ENCODE peak calls at places on chromosomes 1 and 21, in four cellular contexts. H, M, A and L are unnamed samples.

GRCh38 chr1:25890249-25891034 is 14.9 kb upstream of the PAQR7 start:
- DNase-seq in M (no peak), A (no peak), H (peak; percentile 80), L (peak; percentile 82)

GRCh38 chr1:56644064-56644940 is 812 bp upstream of the PRKAA2 start:
- DNase-seq in M (no peak), H (peak; percentile 31), A (no peak), L (no peak)

GRCh38 chr21:45448810-45449657 is 44.1 kb downstream of the COL18A1 start:
- DNase-seq in A (no peak), H (no peak), M (no peak), L (no peak)

GRCh38 chr21:33109574-33110339 is 39.8 kb downstream of the OLIG1 start:
- DNase-seq in H (no peak), M (no peak), A (no peak), L (no peak)

GRCh38 chr1:197178998-197179397 is 32.5 kb upstream of the ASPM start:
- DNase-seq in A (no peak), H (peak; percentile 74), M (no peak), L (no peak)

GRCh38 chr1:231776006-231776707 is 149.6 kb downstream of the DISC1 start:
- DNase-seq in H (no peak), A (no peak), M (no peak), L (no peak)

GRCh38 chr1:226706664-226707063 is 32.4 kb downstream of the ITPKB start:
- DNase-seq in M (peak; percentile 57), H (no peak), A (no peak), L (no peak)

GRCh38 chr1:209875510-209875909 is 47.7 kb downstream of the UTP25 start:
- DNase-seq in H (peak; percentile 52), A (no peak), M (no peak), L (no peak)

GRCh38 chr1:91754348-91754747 is 131.6 kb downstream of the TGFBR3 start:
- DNase-seq in H (no peak), A (no peak), M (no peak), L (no peak)

GRCh38 chr1:160007577-160008200 is 24.1 kb downstream of the PIGM start:
- DNase-seq in A (no peak), M (peak; percentile 33), H (peak; percentile 26), L (no peak)

GRCh38 chr1:243179714-243180113 is 75.4 kb downstream of the CEP170 start:
- DNase-seq in A (no peak), H (no peak), M (no peak), L (no peak)

GRCh38 chr1:3030663-3031381 is 9.6 kb downstream of the ACTRT2 start:
- DNase-seq in H (no peak), M (no peak), A (no peak), L (no peak)

GRCh38 chr1:75908717-75909152 is 23.5 kb downstream of the ASB17 start:
- DNase-seq in M (peak; percentile 29), A (no peak), H (peak; percentile 53), L (no peak)

GRCh38 chr1:61266738-61267137 is 184.4 kb downstream of the NFIA start:
- DNase-seq in A (no peak), M (no peak), H (no peak), L (no peak)

GRCh38 chr21:26686278-26686677 is 113.2 kb upstream of the CYYR1 start:
- DNase-seq in A (no peak), H (peak; percentile 41), M (peak; percentile 17), L (no peak)

GRCh38 chr1:72003092-72003491 is 279.2 kb downstream of the NEGR1 start:
- DNase-seq in M (no peak), A (no peak), H (no peak), L (no peak)

GRCh38 chr21:35924714-35925301 is 135.5 kb downstream of the SETD4 start:
- DNase-seq in A (peak; percentile 89), M (no peak), H (peak; percentile 21), L (no peak)

GRCh38 chr1:183323849-183324683 is 94.1 kb downstream of the NMNAT2 start:
- DNase-seq in H (no peak), M (no peak), A (no peak), L (no peak)

GRCh38 chr1:20164694-20165202 is 21.1 kb upstream of the UBXN10 start:
- DNase-seq in H (no peak), A (no peak), M (no peak), L (no peak)

GRCh38 chr1:237901284-237901870 is 10.7 kb upstream of the ZP4 start:
- DNase-seq in H (peak; percentile 44), A (peak; percentile 39), M (peak; percentile 44), L (no peak)

GRCh38 chr1:203197625-203198024 is 11.1 kb upstream of the CHI3L1 start:
- DNase-seq in H (no peak), A (no peak), M (no peak), L (no peak)

DNA sequence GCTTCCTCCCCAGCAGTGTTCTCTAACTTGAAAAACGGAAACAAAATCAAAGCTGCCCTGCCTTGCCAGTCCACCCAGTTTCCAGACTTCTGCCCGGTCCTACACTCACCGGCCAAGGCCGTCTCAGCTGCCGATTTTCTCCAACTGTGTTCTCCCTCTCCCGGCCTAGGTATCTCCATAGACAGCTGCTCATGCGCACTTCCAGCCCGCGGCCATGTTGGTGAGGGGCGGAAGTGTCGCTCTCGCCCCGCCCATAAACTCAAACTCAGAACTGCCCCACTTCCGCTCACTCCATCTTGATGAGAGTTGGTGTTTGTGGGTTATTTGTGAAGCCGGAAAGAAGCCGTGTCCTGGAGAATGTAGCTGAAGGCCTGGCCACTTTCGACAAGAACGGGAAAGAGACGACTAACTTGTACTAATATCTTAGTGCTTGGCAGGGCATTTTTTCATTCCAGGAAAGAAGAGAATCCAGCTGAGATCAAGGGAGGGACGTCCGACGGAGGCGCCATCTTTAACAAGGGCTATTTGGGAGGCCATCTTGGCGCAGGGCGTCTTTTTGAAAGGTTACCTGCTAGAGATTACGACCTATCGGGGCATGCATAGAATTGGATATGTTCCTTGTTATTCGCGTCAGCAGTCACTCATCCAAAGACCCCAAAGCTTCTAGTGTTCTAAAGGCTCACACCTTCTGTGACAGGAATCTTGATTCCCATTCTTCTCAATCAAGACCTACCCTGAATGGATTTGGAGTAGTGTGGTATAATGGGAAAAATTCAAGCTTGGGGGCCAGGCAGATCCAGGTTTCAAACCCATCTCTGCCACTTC is at the start of gene USF1:
- DNase-seq in A (peak; percentile 99), M (peak; percentile 93), H (peak; percentile 96), L (peak; percentile 96)
- TF ChIP-seq EP300 in A (no peak), M (no peak), H (no peak), L (no peak)

GRCh38 chr1:111513410-111514020 is 10.1 kb upstream of the ADORA3 start:
- DNase-seq in A (no peak), H (no peak), M (peak; percentile 52), L (no peak)
- TF ChIP-seq EP300 in A (no peak), H (no peak), M (no peak), L (no peak)

DNA sequence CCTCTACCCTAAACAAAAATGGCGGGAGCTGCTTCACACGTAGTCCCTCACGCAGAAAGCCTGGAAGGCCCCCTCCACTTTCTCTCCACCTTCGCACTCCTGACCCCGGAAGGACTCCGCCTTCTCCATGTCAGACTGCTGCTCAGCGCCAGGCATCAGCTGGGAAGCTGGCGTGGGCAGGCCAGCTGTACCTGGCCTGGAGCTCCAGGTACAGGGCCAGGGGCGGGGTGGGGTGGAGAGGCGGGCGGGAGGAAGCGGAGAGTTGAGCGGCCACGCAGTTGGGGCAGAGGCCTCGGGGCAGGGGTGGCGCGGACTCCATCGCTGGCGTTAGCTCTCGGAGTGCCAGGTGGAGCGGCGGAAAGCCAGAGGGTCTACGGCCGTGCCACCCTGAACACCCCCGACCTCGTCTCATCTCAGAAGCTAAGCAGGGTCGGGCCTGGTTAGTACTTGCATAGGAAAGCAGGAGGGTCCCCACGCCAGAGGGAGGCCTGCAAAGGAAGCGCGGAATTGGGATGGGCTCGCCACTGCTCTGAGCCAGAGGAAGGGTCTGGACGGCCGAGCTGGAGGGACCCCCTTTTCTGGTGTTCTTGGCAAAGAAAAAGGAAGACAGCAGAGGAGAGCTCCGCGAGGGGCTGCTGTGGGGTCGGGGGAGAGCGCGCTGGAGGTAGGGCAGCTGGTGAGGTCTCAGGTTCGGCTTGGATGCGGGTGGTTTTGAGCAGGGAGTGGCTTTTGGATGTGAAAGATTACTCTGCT is at the start of gene MIGA1:
- DNase-seq in A (peak; percentile 95), M (peak; percentile 91), H (peak; percentile 86), L (peak; percentile 89)
- TF ChIP-seq EP300 in A (no peak), M (no peak), H (no peak), L (no peak)

DNA sequence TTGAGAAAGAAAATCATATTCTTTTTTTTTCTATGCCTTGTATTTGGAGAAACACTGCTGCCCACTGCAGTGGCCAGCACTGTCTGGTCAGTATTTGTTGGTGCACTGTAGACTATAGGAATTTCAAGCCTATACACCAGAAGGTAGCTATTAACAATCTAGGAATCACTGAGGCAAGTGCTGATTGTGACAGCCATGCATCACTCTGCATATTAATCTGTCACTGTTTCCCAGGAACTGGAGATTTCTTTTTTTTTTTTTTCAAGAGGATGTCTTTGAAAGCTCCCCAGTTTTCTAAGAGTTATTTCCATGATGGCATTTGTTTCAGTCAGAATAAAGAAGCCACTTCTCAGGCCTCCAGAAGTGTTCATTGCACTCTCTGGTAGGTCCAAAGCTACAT is 737.8 kb upstream of the PTBP2 start:
- DNase-seq in M (no peak), A (no peak), H (no peak), L (no peak)
- TF ChIP-seq EP300 in M (no peak), A (no peak), H (no peak), L (no peak)

GRCh38 chr1:116290085-116290670 is 82.9 kb upstream of the ATP1A1 start:
- DNase-seq in H (no peak), M (no peak), A (peak; percentile 70), L (no peak)
- TF ChIP-seq EP300 in H (no peak), M (no peak), A (no peak), L (no peak)